ENCODE peak calls at places on chromosomes 3 and 15, in eight cellular contexts. Q is NCI-H774; S is NCI-H2107; N is LoVo; C is right lobe of liver; T is stimulated activated CD4-positive, alpha-beta T cell treated with anti-CD3 and anti-CD28 coated beads, Interleukin-12 subunit alpha, Interleukin-12 subunit beta, amount 100 ng/mL, for 48 hours; Z is D721Med; P is C1 segment of cervical spinal cord. I is an unnamed sample.

GRCh38 chr3:14418670-14419250 is 16.4 kb downstream of the SLC6A6 start:
- DNase-seq in T (no peak), C (peak), P (no peak), Z (no peak), N (no peak), S (no peak), Q (no peak), I (peak)

GRCh38 chr3:143657391-143657790 is 190.9 kb downstream of the SLC9A9 start:
- DNase-seq in P (no peak), Q (no peak), C (no peak), S (no peak), Z (no peak), N (no peak), T (no peak), I (no peak)

GRCh38 chr3:100063929-100064461 is 50.3 kb downstream of the FILIP1L start:
- DNase-seq in P (no peak), N (no peak), Z (no peak), C (no peak), T (no peak), S (no peak), Q (no peak), I (no peak)

GRCh38 chr15:70243686-70244540 is 146.2 kb upstream of the TLE3 start:
- DNase-seq in S (no peak), Z (no peak), P (no peak), T (no peak), Q (no peak), N (no peak), C (no peak), I (no peak)

GRCh38 chr15:89888214-89888804 is 5.5 kb downstream of the AP3S2 start:
- DNase-seq in N (no peak), S (no peak), P (no peak), Z (no peak), Q (no peak), C (no peak), T (no peak), I (no peak)

GRCh38 chr3:20669184-20669583 is 483.2 kb upstream of the SGO1 start:
- DNase-seq in P (no peak), T (no peak), C (no peak), S (no peak), N (no peak), Q (no peak), Z (no peak), I (peak)

GRCh38 chr3:138374573-138375134 is 26.3 kb downstream of the MRAS start:
- DNase-seq in P (no peak), Z (no peak), Q (no peak), T (no peak), C (no peak), S (no peak), N (no peak), I (no peak)

GRCh38 chr3:53818221-53819162 is 27.7 kb downstream of the CHDH start:
- DNase-seq in C (no peak), Z (no peak), T (no peak), P (no peak), Q (no peak), S (no peak), N (no peak), I (no peak)

GRCh38 chr15:92228830-92229229 is 164.9 kb upstream of the ST8SIA2 start:
- DNase-seq in T (no peak), S (no peak), N (no peak), C (no peak), Z (no peak), P (no peak), Q (no peak), I (no peak)

GRCh38 chr3:127722928-127723603 is 50.3 kb downstream of the ABTB1 start:
- DNase-seq in Z (no peak), T (no peak), P (no peak), Q (no peak), N (no peak), S (peak), C (no peak), I (no peak)

GRCh38 chr3:184377882-184378445 is at the start of gene THPO:
- DNase-seq in Z (no peak), N (no peak), C (peak), P (no peak), T (no peak), Q (peak), S (no peak), I (peak)

GRCh38 chr15:81611679-81612078 is 237.7 kb upstream of the TMC3 start:
- DNase-seq in Q (no peak), C (no peak), S (no peak), N (no peak), Z (no peak), T (no peak), P (no peak), I (no peak)

GRCh38 chr15:62107561-62108110 is 40.9 kb downstream of the C2CD4A start:
- DNase-seq in S (no peak), P (no peak), C (no peak), Q (no peak), Z (no peak), N (peak), T (no peak), I (no peak)

GRCh38 chr3:140420621-140421357 is 257.1 kb upstream of the TRIM42 start:
- DNase-seq in P (no peak), N (peak), S (no peak), Z (no peak), T (no peak), Q (no peak), C (no peak), I (peak)

I was measured in right cardiac atrium.